ENCODE peak calls at places on chromosome 1, in four cellular contexts. H is mesenteric fat pad; L is CD4-positive, CD25-positive, alpha-beta regulatory T cell; U is SW 1271. Y is an unnamed sample.

GRCh38 chr1:162756523-162756922 is 34.0 kb upstream of the HSD17B7 start:
- DNase-seq in H (no peak), L (no peak), U (no peak), Y (no peak)

GRCh38 chr1:197471248-197472035 is 203.4 kb downstream of the CRB1 start:
- DNase-seq in H (no peak), L (no peak), U (no peak), Y (no peak)

GRCh38 chr1:151047925-151048644 is 534 bp downstream of the C1orf56 start:
- DNase-seq in H (no peak), L (peak), U (peak), Y (peak)

GRCh38 chr1:102837551-102837950 is 270.8 kb downstream of the COL11A1 start:
- DNase-seq in H (no peak), L (no peak), U (no peak), Y (no peak)

GRCh38 chr1:156656779-156657160 is 14.9 kb downstream of the BCAN start:
- DNase-seq in H (no peak), L (no peak), U (no peak), Y (no peak)

GRCh38 chr1:19525607-19526545 is 40.5 kb upstream of the CAPZB start:
- DNase-seq in H (no peak), L (no peak), U (no peak), Y (no peak)

GRCh38 chr1:223712184-223712855 is at the start of gene CAPN2:
- DNase-seq in H (peak), L (peak), U (no peak), Y (peak)

GRCh38 chr1:9078035-9078948 is 8.9 kb upstream of the SLC2A5 start:
- DNase-seq in H (no peak), L (no peak), U (no peak), Y (no peak)

GRCh38 chr1:81604982-81605381 is 195.8 kb upstream of the ADGRL2 start:
- DNase-seq in H (no peak), L (no peak), U (no peak), Y (no peak)